ENCODE peak calls at places on chromosome 13, in four cellular contexts. N is keratinocyte, Q is BJ, W is NCI-H526 treated with DMSO at 0.1 percent for 48 hours. D is an unnamed sample.

GRCh38 chr13:64158910-64159309 is 2743.3 kb upstream of the PCDH20 start:
- DNase-seq in N (no peak), Q (no peak), W (no peak), D (no peak)

GRCh38 chr13:26678796-26679195 is 81.8 kb downstream of the GPR12 start:
- DNase-seq in N (no peak), Q (no peak), W (no peak), D (no peak)

GRCh38 chr13:109787135-109787954 is 962 bp upstream of the IRS2 start:
- DNase-seq in N (no peak), Q (no peak), W (peak; percentile 90), D (no peak)

GRCh38 chr13:27556109-27556508 is 64.2 kb downstream of the LNX2 start:
- DNase-seq in N (no peak), Q (no peak), W (no peak), D (no peak)

GRCh38 chr13:83752141-83752540 is 130.1 kb downstream of the SLITRK1 start:
- DNase-seq in N (peak; percentile 5), Q (no peak), W (no peak), D (no peak)

GRCh38 chr13:110238795-110239194 is 68.2 kb downstream of the COL4A1 start:
- DNase-seq in N (no peak), Q (no peak), W (no peak), D (no peak)

GRCh38 chr13:79883216-79883615 is 402.3 kb downstream of the NDFIP2 start:
- DNase-seq in N (no peak), Q (no peak), W (no peak), D (no peak)

GRCh38 chr13:110312669-110313031 is 5.6 kb downstream of the COL4A2 start:
- DNase-seq in N (peak; percentile 65), Q (peak; percentile 67), W (no peak), D (no peak)

GRCh38 chr13:37642201-37642600 is 43.6 kb upstream of the POSTN start:
- DNase-seq in N (no peak), Q (no peak), W (no peak), D (no peak)

GRCh38 chr13:63184693-63185092 is 1769.0 kb upstream of the PCDH20 start:
- DNase-seq in N (no peak), Q (peak; percentile 7), W (no peak), D (no peak)

GRCh38 chr13:66926851-66927524 is 303.1 kb downstream of the PCDH9 start:
- DNase-seq in N (peak; percentile 45), Q (no peak), W (no peak), D (no peak)

GRCh38 chr13:65679240-65679639 is 1550.9 kb downstream of the PCDH9 start:
- DNase-seq in N (no peak), Q (no peak), W (no peak), D (no peak)

D was measured in stimulated activated naive B cell treated with anti-CD40 and anti-IgM and Interleukin-4, amounts not matched to agents 10 μg/mL and 1 μg/mL and 100 μg/mL, for 72 hours.